ENCODE peak calls at places on chromosomes 4 and X, in eight cellular contexts. X is ascending aorta, Z is upper lobe of right lung, S is stomach, J is vagina, G is adipocyte, R is H9, L is ovary. I is an unnamed sample. For H3K4me1, the result is how much of the 10 kb centered on the place peaks cover.

GRCh38 chr4:30653291-30653690 is 66.9 kb upstream of the PCDH7 start:
- DNase-seq in Z (no peak), S (no peak), L (no peak), J (no peak), R (no peak), G (no peak), X (no peak), I (no peak)

GRCh38 chr4:47913328-47913727 is 1.1 kb downstream of the NFXL1 start:
- DNase-seq in G (peak), X (no peak), R (no peak), L (no peak), Z (no peak), J (no peak), S (no peak), I (no peak)

GRCh38 chr4:149765630-149766029 is 50.0 kb downstream of the IQCM start:
- DNase-seq in L (no peak), G (peak), X (no peak), Z (no peak), R (no peak), J (no peak), S (no peak), I (no peak)

GRCh38 chr4:54976682-54977081 is 148.7 kb downstream of the KDR start:
- DNase-seq in X (no peak), R (peak), Z (no peak), J (no peak), G (no peak), S (no peak), L (no peak), I (no peak)

GRCh38 chrX:50780144-50780543 is 33.9 kb downstream of the SHROOM4 start:
- DNase-seq in S (no peak), X (no peak), Z (no peak), J (no peak), R (no peak), L (no peak), G (no peak), I (no peak)

GRCh38 chr4:40238700-40239548 is 42.1 kb downstream of the RHOH start:
- DNase-seq in Z (no peak), S (no peak), X (no peak), R (no peak), L (no peak), G (no peak), J (no peak), I (no peak)

GRCh38 chr4:105146286-105147219 is at the start of gene TET2:
- DNase-seq in G (peak), J (peak), L (peak), R (peak), S (peak), Z (peak), X (peak), I (peak)

GRCh38 chr4:151339472-151339871 is 14.1 kb upstream of the SH3D19 start:
- DNase-seq in R (no peak), G (no peak), L (no peak), J (no peak), X (no peak), Z (no peak), S (no peak), I (no peak)

GRCh38 chr4:42609051-42609450 is 47.9 kb downstream of the ATP8A1 start:
- DNase-seq in Z (no peak), G (no peak), R (no peak), S (no peak), J (no peak), L (no peak), X (no peak), I (no peak)

GRCh38 chrX:150219374-150220185 is 143.5 kb upstream of the MAMLD1 start:
- DNase-seq in G (no peak), L (peak), S (no peak), X (no peak), Z (no peak), J (no peak), R (peak), I (no peak)

GRCh38 chr4:139955600-139955999 is 198.4 kb downstream of the MAML3 start:
- DNase-seq in J (no peak), R (no peak), S (no peak), G (no peak), X (no peak), Z (no peak), L (no peak), I (no peak)

GRCh38 chrX:136728393-136728792 is 52.3 kb downstream of the ARHGEF6 start:
- DNase-seq in X (no peak), L (no peak), Z (no peak), J (no peak), G (no peak), R (no peak), S (no peak), I (no peak)

GRCh38 chrX:23398570-23398969 is 63.9 kb downstream of the PTCHD1 start:
- DNase-seq in S (no peak), G (no peak), Z (no peak), J (no peak), L (no peak), R (no peak), X (no peak), I (no peak)

GRCh38 chr4:76696109-76696508 is 201.8 kb downstream of the SOWAHB start:
- DNase-seq in X (no peak), L (no peak), R (peak), S (no peak), Z (no peak), J (no peak), G (peak), I (no peak)

GRCh38 chr4:128942547-128942946 is 133.0 kb downstream of the JADE1 start:
- DNase-seq in J (no peak), Z (no peak), S (no peak), G (peak), R (no peak), X (no peak), L (no peak), I (no peak)

GRCh38 chr4:70190579-70190978 is 4.9 kb upstream of the ODAM start:
- DNase-seq in G (no peak), R (no peak), Z (no peak), S (no peak), X (no peak), J (no peak), L (no peak), I (no peak)

GRCh38 chr4:48603366-48604003 is 113.4 kb downstream of the ZAR1 start:
- DNase-seq in L (no peak), Z (no peak), S (no peak), R (no peak), G (no peak), J (no peak), X (no peak), I (no peak)

GRCh38 chr4:87732033-87732770 is 67.2 kb upstream of the IBSP start:
- DNase-seq in R (no peak), S (no peak), L (no peak), Z (no peak), G (peak), J (no peak), X (no peak), I (no peak)

GRCh38 chr4:167419468-167420133 is 185.3 kb upstream of the SPOCK3 start:
- DNase-seq in X (no peak), G (no peak), S (no peak), Z (no peak), L (no peak), J (no peak), R (no peak), I (no peak)

GRCh38 chr4:14743601-14744000 is 258.7 kb upstream of the CPEB2 start:
- DNase-seq in G (peak), S (no peak), J (no peak), R (no peak), X (no peak), L (no peak), Z (no peak), I (no peak)

GRCh38 chr4:52862605-52863236 is 604 bp downstream of the RASL11B start:
- DNase-seq in X (no peak), L (peak), R (no peak), G (no peak), Z (no peak), S (no peak), J (no peak), I (no peak)

GRCh38 chr4:182385897-182386296 is 142.7 kb downstream of the TENM3 start:
- DNase-seq in L (no peak), S (no peak), X (no peak), J (no peak), Z (no peak), R (no peak), G (no peak), I (no peak)

GRCh38 chrX:148135738-148136137 is 154.6 kb downstream of the FMR1NB start:
- DNase-seq in S (no peak), L (no peak), J (no peak), Z (no peak), X (no peak), R (no peak), G (no peak), I (no peak)

GRCh38 chrX:45768666-45769065 is 568.0 kb upstream of the DIPK2B start:
- DNase-seq in G (no peak), R (no peak), X (no peak), Z (no peak), J (no peak), S (no peak), L (no peak), I (no peak)

GRCh38 chrX:64642482-64642881 is 247.2 kb upstream of the MTMR8 start:
- DNase-seq in Z (no peak), R (no peak), J (no peak), S (no peak), L (no peak), X (no peak), G (no peak), I (no peak)

GRCh38 chr4:166091146-166091545 is 218.1 kb downstream of the TLL1 start:
- DNase-seq in J (no peak), X (no peak), L (no peak), Z (no peak), S (no peak), G (no peak), R (no peak), I (no peak)

GRCh38 chr4:155444695-155445094 is 67.9 kb upstream of the MAP9 start:
- DNase-seq in G (no peak), R (no peak), J (no peak), S (no peak), Z (no peak), X (no peak), L (no peak), I (no peak)

GRCh38 chr4:12924728-12925320 is 559.3 kb downstream of the RAB28 start:
- DNase-seq in J (no peak), S (no peak), R (no peak), L (no peak), X (no peak), G (no peak), Z (no peak), I (no peak)
- H3K4me1 ChIP-seq in J (under half), S (under half), R (under half), L (under half), X (under half), G (under half), Z (under half), I (under half)

GRCh38 chr4:156782491-156782890 is 189.1 kb downstream of the PDGFC start:
- DNase-seq in X (no peak), G (no peak), S (no peak), L (no peak), Z (no peak), J (no peak), R (no peak), I (no peak)

GRCh38 chr4:156783963-156784362 is 187.6 kb downstream of the PDGFC start:
- DNase-seq in R (no peak), Z (no peak), G (no peak), L (no peak), S (no peak), X (no peak), J (no peak), I (no peak)

GRCh38 chr4:156779046-156779445 is 192.6 kb downstream of the PDGFC start:
- DNase-seq in Z (no peak), L (no peak), G (peak), R (no peak), S (no peak), X (no peak), J (no peak), I (no peak)

GRCh38 chr4:156779774-156780173 is 191.8 kb downstream of the PDGFC start:
- DNase-seq in G (no peak), S (no peak), L (no peak), J (no peak), Z (no peak), R (no peak), X (no peak), I (no peak)

GRCh38 chr4:156781852-156782251 is 189.7 kb downstream of the PDGFC start:
- DNase-seq in R (no peak), J (no peak), G (no peak), Z (no peak), L (no peak), S (no peak), X (no peak), I (no peak)
- H3K4me1 ChIP-seq in R (under half), J (under half), G (under half), Z (under half), L (under half), S (under half), X (under half), I (under half)

GRCh38 chr4:113973349-113973748 is 6.1 kb downstream of the ARSJ start:
- DNase-seq in Z (no peak), L (no peak), S (no peak), X (no peak), J (no peak), G (no peak), R (no peak), I (no peak)

GRCh38 chr4:113972781-113973180 is 6.7 kb downstream of the ARSJ start:
- DNase-seq in G (no peak), R (no peak), S (no peak), X (no peak), J (no peak), L (no peak), Z (no peak), I (no peak)

GRCh38 chr4:113969935-113970334 is 9.5 kb downstream of the ARSJ start:
- DNase-seq in G (peak), X (no peak), R (no peak), S (no peak), L (no peak), J (no peak), Z (no peak), I (no peak)

GRCh38 chr4:113974467-113974866 is 5.0 kb downstream of the ARSJ start:
- DNase-seq in G (no peak), L (no peak), X (no peak), R (no peak), J (no peak), S (no peak), Z (no peak), I (no peak)

DNA sequence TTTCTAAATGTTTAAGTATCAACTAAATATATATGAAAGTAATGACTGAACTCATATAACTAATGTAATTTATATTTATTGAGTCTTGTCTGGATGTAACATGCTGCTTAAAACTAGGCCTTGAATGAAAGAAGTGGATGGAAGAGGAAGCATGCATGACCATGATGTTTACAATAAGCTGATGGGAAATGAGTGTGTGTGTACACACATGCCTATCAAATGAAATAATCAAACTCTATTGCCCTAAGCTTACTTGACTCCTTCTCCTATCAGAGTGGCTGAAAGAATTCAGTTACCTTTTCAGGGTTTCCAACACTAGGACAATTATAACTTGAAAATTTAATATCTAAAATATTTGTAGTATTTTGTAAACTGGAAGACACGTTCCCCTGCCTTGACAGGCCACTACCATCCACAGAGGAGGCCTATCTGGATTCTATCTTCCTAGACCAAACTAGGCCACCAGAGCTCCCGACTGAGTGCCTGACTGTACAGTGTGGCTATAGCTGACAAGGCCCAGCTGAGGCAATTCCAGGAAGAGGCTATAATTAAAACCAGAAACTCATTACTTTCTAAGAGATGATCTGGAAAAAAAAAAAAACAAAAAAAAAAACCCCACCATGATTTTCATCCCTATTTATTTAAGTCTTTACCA is 7.6 kb downstream of the ARSJ start:
- DNase-seq in S (no peak), R (no peak), X (no peak), J (no peak), L (no peak), G (peak), Z (no peak), I (no peak)
- H3K4me1 ChIP-seq in S (under half), R (under half), X (under half), J (under half), L (under half), G (under half), Z (under half), I (under half)

GRCh38 chr4:1711906-1712215 is 258 bp downstream of the SLBP start:
- DNase-seq in X (no peak), Z (no peak), G (no peak), S (no peak), R (peak), L (no peak), J (no peak), I (no peak)
- H3K4me1 ChIP-seq in X (under half), Z (under half), G (under half), S (half or more), R (under half), L (under half), J (half or more), I (half or more)

GRCh38 chr4:38154681-38155588 is 194.7 kb downstream of the PTTG2 start:
- DNase-seq in L (no peak), G (no peak), R (no peak), Z (peak), S (peak), X (peak), J (no peak), I (peak)

GRCh38 chr4:38157592-38157991 is 197.4 kb downstream of the PTTG2 start:
- DNase-seq in L (no peak), Z (no peak), G (no peak), X (peak), J (no peak), S (peak), R (no peak), I (no peak)

GRCh38 chr4:38154251-38154650 is 194.1 kb downstream of the PTTG2 start:
- DNase-seq in X (peak), R (no peak), S (no peak), Z (no peak), J (no peak), G (no peak), L (no peak), I (no peak)

GRCh38 chr4:38152721-38153412 is 192.7 kb downstream of the PTTG2 start:
- DNase-seq in R (no peak), L (no peak), X (peak), G (no peak), Z (no peak), J (no peak), S (no peak), I (no peak)

GRCh38 chr4:38155589-38156294 is 195.5 kb downstream of the PTTG2 start:
- DNase-seq in Z (no peak), R (no peak), J (no peak), S (no peak), G (no peak), X (no peak), L (no peak), I (no peak)
- H3K4me1 ChIP-seq in Z (under half), R (under half), J (under half), S (under half), G (under half), X (under half), L (under half), I (under half)

I was measured in left ventricle myocardium inferior.